ENCODE peak calls at places on chromosomes 5 and 9, in four cellular contexts. X, K, I and Y are unnamed samples.
A peak's percentile ranks its signal among the peaks of the same experiment; 100 is the strongest.

GRCh38 chr5:170277953-170278352 is 19.6 kb downstream of the LCP2 start:
- DNase-seq in X (no peak), K (no peak), I (no peak), Y (no peak)

GRCh38 chr9:134379774-134380431 is 53.6 kb downstream of the RXRA start:
- DNase-seq in X (peak; percentile 31), K (no peak), I (no peak), Y (no peak)

GRCh38 chr5:74149395-74149794 is 491.1 kb downstream of the ENC1 start:
- DNase-seq in X (peak; percentile 76), K (peak; percentile 83), I (peak; percentile 79), Y (no peak)

GRCh38 chr9:2613730-2614271 is 7.8 kb upstream of the VLDLR start:
- DNase-seq in X (peak; percentile 21), K (no peak), I (no peak), Y (no peak)

GRCh38 chr9:126671381-126671831 is 57.7 kb downstream of the LMX1B start:
- DNase-seq in X (no peak), K (no peak), I (no peak), Y (peak; percentile 86)

GRCh38 chr5:135243194-135244191 is 155.5 kb downstream of the MACROH2A1 start:
- DNase-seq in X (peak; percentile 40), K (peak; percentile 61), I (no peak), Y (peak; percentile 1)

GRCh38 chr5:171957591-171958251 is 48.7 kb downstream of the FBXW11 start:
- DNase-seq in X (peak; percentile 65), K (no peak), I (no peak), Y (no peak)

GRCh38 chr5:142807378-142807911 is 37.3 kb downstream of the ARHGAP26 start:
- DNase-seq in X (peak; percentile 46), K (no peak), I (no peak), Y (peak; percentile 81)

GRCh38 chr5:173452098-173452497 is 123.9 kb upstream of the STC2 start:
- DNase-seq in X (peak; percentile 51), K (peak; percentile 67), I (no peak), Y (no peak)

GRCh38 chr9:73773896-73774295 is 622.2 kb downstream of the ANXA1 start:
- DNase-seq in X (no peak), K (peak; percentile 23), I (no peak), Y (no peak)

GRCh38 chr5:67238191-67238590 is 41.6 kb upstream of the CD180 start:
- DNase-seq in X (no peak), K (no peak), I (no peak), Y (no peak)

GRCh38 chr5:173969167-173970049 is 19.6 kb upstream of the C5orf47 start:
- DNase-seq in X (no peak), K (peak; percentile 54), I (peak; percentile 51), Y (no peak)

GRCh38 chr5:138702166-138702826 is 50.9 kb upstream of the CTNNA1 start:
- DNase-seq in X (no peak), K (no peak), I (no peak), Y (no peak)

GRCh38 chr9:119639287-119639955 is 270.2 kb upstream of the BRINP1 start:
- DNase-seq in X (no peak), K (no peak), I (no peak), Y (peak; percentile 53)

GRCh38 chr9:70250221-70250620 is 8.6 kb upstream of the SMC5 start:
- DNase-seq in X (no peak), K (no peak), I (no peak), Y (no peak)

GRCh38 chr5:142881727-142882126 is 111.5 kb downstream of the ARHGAP26 start:
- DNase-seq in X (no peak), K (no peak), I (no peak), Y (no peak)

GRCh38 chr5:59236996-59237395 is 654.1 kb downstream of the RAB3C start:
- DNase-seq in X (no peak), K (peak; percentile 27), I (no peak), Y (no peak)

GRCh38 chr5:149559712-149560111 is 8.5 kb upstream of the CSNK1A1 start:
- DNase-seq in X (no peak), K (peak; percentile 74), I (no peak), Y (no peak)

GRCh38 chr9:105067895-105068580 is 140.1 kb upstream of the ABCA1 start:
- DNase-seq in X (no peak), K (peak; percentile 73), I (no peak), Y (no peak)

GRCh38 chr5:168422431-168422830 is 63.8 kb upstream of the RARS1 start:
- DNase-seq in X (no peak), K (no peak), I (no peak), Y (no peak)

GRCh38 chr9:136023401-136024225 is 62.4 kb upstream of the UBAC1 start:
- DNase-seq in X (peak; percentile 59), K (peak; percentile 83), I (peak; percentile 44), Y (no peak)

GRCh38 chr9:27460225-27461023 is 63.7 kb upstream of the IFNK start:
- DNase-seq in X (peak; percentile 35), K (peak; percentile 31), I (no peak), Y (no peak)

GRCh38 chr5:115098041-115098702 is 71.5 kb downstream of the TRIM36 start:
- DNase-seq in X (peak; percentile 56), K (peak; percentile 67), I (peak; percentile 18), Y (peak; percentile 68)

DNA sequence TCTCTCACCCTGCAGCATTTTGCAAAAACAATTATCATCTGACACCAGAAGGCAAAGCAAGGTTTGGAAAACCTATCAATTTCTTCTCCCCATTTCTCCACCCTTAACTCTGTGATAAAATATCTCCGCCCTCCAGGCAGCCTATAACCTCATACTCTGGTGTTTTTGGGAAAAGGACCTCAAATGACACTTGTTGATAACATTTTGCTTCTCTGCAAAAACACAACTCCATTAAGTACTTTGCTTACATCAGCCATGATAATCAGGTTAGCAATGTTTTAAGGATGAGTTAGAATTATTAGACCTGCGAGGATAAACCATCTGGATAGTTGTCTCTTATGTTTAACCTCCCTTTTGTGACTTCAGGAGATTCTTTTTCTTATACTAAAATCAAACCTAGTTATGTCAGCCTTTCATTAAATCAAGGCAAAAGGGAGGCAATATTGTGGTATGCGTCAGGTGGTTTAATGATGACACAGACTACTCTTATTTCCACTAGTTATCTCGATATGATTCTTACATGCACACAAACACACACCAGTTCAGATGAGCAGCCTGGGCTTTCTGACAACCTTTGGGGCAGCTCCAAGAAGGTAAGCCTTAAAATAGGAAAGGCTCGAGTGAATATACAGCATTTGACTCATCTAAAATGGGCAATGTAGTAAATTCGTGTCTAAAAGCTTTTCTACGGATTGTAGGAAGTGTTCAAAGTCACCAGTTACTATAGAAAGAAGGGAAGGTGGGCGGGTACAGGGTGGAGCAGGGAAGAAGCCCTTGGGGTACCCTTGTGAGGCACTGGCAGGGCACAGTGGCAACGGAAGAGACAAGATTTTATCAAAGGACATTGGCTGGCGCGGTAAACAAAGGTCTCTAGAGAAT is 2.1 kb downstream of the ANKH start:
- DNase-seq in X (no peak), K (no peak), I (no peak), Y (no peak)
- H3K4me3 ChIP-seq in X (no peak overlapping the region), K (peak overlapping the region; percentile 90), I (peak overlapping the region; percentile 79), Y (no peak overlapping the region)

GRCh38 chr9:22483528-22484060 is 37.0 kb downstream of the DMRTA1 start:
- DNase-seq in X (no peak), K (no peak), I (no peak), Y (no peak)
- H3K27ac ChIP-seq in X (no peak overlapping the region), K (no peak overlapping the region), I (no peak overlapping the region), Y (no peak overlapping the region)

GRCh38 chr5:3598725-3599282 is 3.2 kb downstream of the IRX1 start:
- DNase-seq in X (no peak), K (no peak), I (no peak), Y (no peak)
- H3K9me3 ChIP-seq in X (no peaks in the 10 kb centered on the region), K (no peaks in the 10 kb centered on the region), I (peaks cover 5% of the 10 kb centered on the region), Y (no peaks in the 10 kb centered on the region)

GRCh38 chr5:91331705-91332104 is 51.4 kb downstream of the ARRDC3 start:
- DNase-seq in X (no peak), K (no peak), I (no peak), Y (no peak)

GRCh38 chr5:91328743-91329142 is 54.4 kb downstream of the ARRDC3 start:
- DNase-seq in X (no peak), K (no peak), I (peak; percentile 24), Y (no peak)

GRCh38 chr5:91332267-91333044 is 50.7 kb downstream of the ARRDC3 start:
- DNase-seq in X (no peak), K (peak; percentile 68), I (no peak), Y (peak; percentile 57)

GRCh38 chr5:91329273-91329672 is 53.8 kb downstream of the ARRDC3 start:
- DNase-seq in X (no peak), K (no peak), I (no peak), Y (no peak)
- H3K4me3 ChIP-seq in X (no peak overlapping the region), K (no peak overlapping the region), I (no peak overlapping the region), Y (no peak overlapping the region)

DNA sequence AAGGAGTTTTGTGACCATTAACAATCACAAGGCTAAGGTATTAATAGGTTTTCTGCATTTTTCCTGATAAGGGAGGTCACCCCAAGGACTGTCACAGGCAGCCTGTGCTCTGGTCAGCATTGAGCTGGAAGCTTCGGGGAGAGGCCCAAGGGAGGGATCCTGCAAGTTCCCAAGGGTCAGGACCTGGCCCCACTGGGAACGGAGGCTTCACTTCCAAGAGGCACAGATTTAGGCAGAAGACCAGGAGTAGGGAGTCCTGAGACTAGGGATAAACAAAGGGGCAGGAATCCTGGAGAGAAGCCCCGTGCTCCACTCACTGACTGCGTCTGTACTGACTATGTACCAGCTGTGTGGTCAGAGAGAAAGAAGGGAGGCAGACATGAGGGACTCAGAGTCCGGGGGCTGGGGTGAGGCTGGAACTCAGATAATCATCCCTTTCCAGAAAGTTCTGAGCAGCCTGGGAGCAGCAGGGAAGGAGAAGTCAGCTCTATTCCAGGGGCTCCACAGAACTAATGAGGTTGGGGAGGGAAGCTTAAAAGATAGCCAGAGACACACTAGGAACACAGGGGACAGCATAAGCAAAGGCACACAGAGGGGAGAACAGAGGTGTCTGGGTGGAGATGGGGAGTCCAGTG is 37.8 kb downstream of the B4GALT1 start:
- DNase-seq in X (no peak), K (no peak), I (no peak), Y (no peak)
- H3K27ac ChIP-seq in X (peak overlapping the region; percentile 46), K (peak overlapping the region; percentile 84), I (no peak overlapping the region), Y (no peak overlapping the region)

GRCh38 chr5:35341189-35341588 is 110.9 kb upstream of the PRLR start:
- DNase-seq in X (no peak), K (no peak), I (no peak), Y (no peak)
- H3K9me3 ChIP-seq in X (no peaks in the 10 kb centered on the region), K (no peaks in the 10 kb centered on the region), I (no peaks in the 10 kb centered on the region), Y (no peaks in the 10 kb centered on the region)